ENCODE peak calls at places on chromosomes 5 and 9, in five cellular contexts. X, W, U, D and F are unnamed samples.

GRCh38 chr5:74206571-74207550 is 433.7 kb downstream of the ENC1 start:
- DNase-seq in X (peak), D (peak), U (peak), W (no peak), F (no peak)

GRCh38 chr9:125997510-125997823 is 250.3 kb downstream of the PBX3 start:
- DNase-seq in W (no peak), X (no peak), D (peak), U (peak), F (no peak)

GRCh38 chr5:108060340-108060739 is 321.6 kb downstream of the FBXL17 start:
- DNase-seq in D (no peak), U (no peak), W (no peak), X (no peak), F (no peak)

GRCh38 chr9:133516961-133517350 is 7.8 kb downstream of the MYMK start:
- DNase-seq in W (no peak), X (no peak), U (no peak), D (no peak), F (no peak)

GRCh38 chr9:135514342-135515082 is 6.7 kb upstream of the LCN1 start:
- DNase-seq in W (no peak), D (no peak), X (no peak), U (no peak), F (no peak)

GRCh38 chr9:79591463-79591862 is 19.7 kb downstream of the TLE4 start:
- DNase-seq in X (no peak), U (no peak), W (no peak), D (no peak), F (no peak)

GRCh38 chr9:96009690-96010477 is 134.4 kb downstream of the ERCC6L2 start:
- DNase-seq in X (no peak), W (peak), D (no peak), U (no peak), F (no peak)

GRCh38 chr5:173324115-173325001 is 3.9 kb downstream of the STC2 start:
- DNase-seq in D (no peak), X (peak), U (peak), W (no peak), F (no peak)

GRCh38 chr5:148484651-148485050 is 100.9 kb downstream of the FBXO38 start:
- DNase-seq in D (no peak), W (no peak), U (no peak), X (no peak), F (no peak)

GRCh38 chr5:176803027-176803942 is 7.1 kb upstream of the UNC5A start:
- DNase-seq in D (no peak), W (no peak), U (no peak), X (no peak), F (no peak)

GRCh38 chr9:121353246-121353975 is 16.6 kb downstream of the STOM start:
- DNase-seq in W (no peak), U (no peak), D (no peak), X (no peak), F (no peak)

GRCh38 chr5:170057311-170057710 is 48.4 kb upstream of the FOXI1 start:
- DNase-seq in X (no peak), D (peak), U (peak), W (no peak), F (no peak)

GRCh38 chr5:168939131-168939530 is 360.0 kb upstream of the PANK3 start:
- DNase-seq in W (no peak), D (no peak), X (no peak), U (no peak), F (no peak)

GRCh38 chr5:180067986-180068385 is 3.6 kb downstream of the RNF130 start:
- DNase-seq in U (no peak), W (no peak), X (no peak), D (no peak), F (no peak)

GRCh38 chr9:105854783-105855709 is 160.7 kb downstream of the TMEM38B start:
- DNase-seq in D (no peak), W (no peak), U (no peak), X (no peak), F (no peak)

GRCh38 chr5:34016243-34016642 is 8.4 kb upstream of the AMACR start:
- DNase-seq in D (no peak), W (no peak), X (no peak), U (no peak), F (no peak)

GRCh38 chr5:84437673-84438315 is 53.1 kb upstream of the EDIL3 start:
- DNase-seq in X (peak), W (no peak), D (no peak), U (no peak), F (no peak)

GRCh38 chr5:66231508-66231907 is 87.4 kb downstream of the SREK1 start:
- DNase-seq in D (no peak), W (no peak), X (no peak), U (no peak), F (no peak)

GRCh38 chr9:35643046-35643445 is 7.7 kb downstream of the SIT1 start:
- DNase-seq in U (no peak), D (no peak), X (no peak), W (no peak), F (no peak)

GRCh38 chr5:122847687-122848081 is 2.3 kb downstream of the SNX24 start:
- DNase-seq in W (no peak), D (no peak), X (no peak), U (no peak), F (no peak)

GRCh38 chr5:76641514-76642120 is 18.4 kb upstream of the F2RL2 start:
- DNase-seq in W (peak), U (peak), D (peak), X (peak), F (peak)

GRCh38 chr9:20307662-20308061 is 314.6 kb downstream of the MLLT3 start:
- DNase-seq in D (no peak), W (no peak), X (no peak), U (no peak), F (no peak)

GRCh38 chr5:53406630-53407316 is 73.7 kb upstream of the FST start:
- DNase-seq in W (no peak), U (no peak), X (peak), D (no peak), F (no peak)

GRCh38 chr5:61311836-61312808 is 19.9 kb upstream of the ZSWIM6 start:
- DNase-seq in X (peak), W (no peak), U (no peak), D (no peak), F (no peak)

GRCh38 chr9:123537809-123538208 is 181.8 kb downstream of the CRB2 start:
- DNase-seq in D (no peak), X (no peak), U (no peak), W (no peak), F (no peak)

GRCh38 chr5:314676-315487 is 6.6 kb upstream of the AHRR start:
- DNase-seq in U (no peak), D (no peak), W (no peak), X (no peak), F (no peak)

GRCh38 chr5:83474170-83474796 is 2.7 kb downstream of the VCAN start:
- DNase-seq in W (no peak), D (peak), X (peak), U (peak), F (peak)

GRCh38 chr9:129027685-129028191 is 393 bp downstream of the SH3GLB2 start:
- DNase-seq in U (no peak), X (peak), D (peak), W (no peak), F (no peak)

GRCh38 chr9:10094563-10094962 is 518.2 kb downstream of the PTPRD start:
- DNase-seq in U (no peak), W (no peak), X (no peak), D (no peak), F (no peak)

GRCh38 chr5:135654646-135655045 is 75.9 kb upstream of the CXCL14 start:
- DNase-seq in X (no peak), U (no peak), D (no peak), W (no peak), F (no peak)

GRCh38 chr9:101711330-101711941 is 27.0 kb downstream of the GRIN3A start:
- DNase-seq in X (peak), W (peak), U (no peak), D (no peak), F (no peak)

GRCh38 chr9:2087500-2088313 is 72.6 kb downstream of the SMARCA2 start:
- DNase-seq in D (no peak), U (no peak), X (peak), W (no peak), F (no peak)

GRCh38 chr9:90547896-90548295 is 94.7 kb downstream of the DIRAS2 start:
- DNase-seq in X (no peak), W (no peak), D (no peak), U (no peak), F (no peak)